ENCODE peak calls at places on chromosome 4, in eight cellular contexts. One of them, this sample, is unnamed.

GRCh38 chr4:151990201-151990600 is 229.4 kb upstream of the GATB start:
- DNase-seq in neural crest cell: no peak
- DNase-seq in uterus: no peak
- DNase-seq in mesothelial cell of epicardium: no peak
- DNase-seq in cardiac fibroblast: peak
- DNase-seq in psoas muscle: no peak
- DNase-seq in AG09309: peak
- DNase-seq in A549: peak
- DNase-seq in this sample: no peak

GRCh38 chr4:109406337-109406931 is 27.2 kb upstream of the SEC24B start:
- DNase-seq in neural crest cell: peak
- DNase-seq in uterus: no peak
- DNase-seq in mesothelial cell of epicardium: no peak
- DNase-seq in cardiac fibroblast: peak
- DNase-seq in psoas muscle: no peak
- DNase-seq in AG09309: peak
- DNase-seq in A549: peak
- DNase-seq in this sample: no peak

GRCh38 chr4:119626420-119626819 is 2.2 kb downstream of the PDE5A start:
- DNase-seq in neural crest cell: no peak
- DNase-seq in uterus: no peak
- DNase-seq in mesothelial cell of epicardium: no peak
- DNase-seq in cardiac fibroblast: peak
- DNase-seq in psoas muscle: no peak
- DNase-seq in AG09309: no peak
- DNase-seq in A549: no peak
- DNase-seq in this sample: no peak

GRCh38 chr4:151434183-151434860 is 25.3 kb downstream of the FHIP1A start:
- DNase-seq in neural crest cell: no peak
- DNase-seq in uterus: no peak
- DNase-seq in mesothelial cell of epicardium: no peak
- DNase-seq in cardiac fibroblast: peak
- DNase-seq in psoas muscle: no peak
- DNase-seq in AG09309: peak
- DNase-seq in A549: no peak
- DNase-seq in this sample: no peak

GRCh38 chr4:1309261-1310010 is 19.7 kb downstream of the MAEA start:
- DNase-seq in neural crest cell: peak
- DNase-seq in uterus: peak
- DNase-seq in mesothelial cell of epicardium: peak
- DNase-seq in cardiac fibroblast: peak
- DNase-seq in psoas muscle: peak
- DNase-seq in AG09309: peak
- DNase-seq in A549: no peak
- DNase-seq in this sample: peak

GRCh38 chr4:166527500-166527899 is 654.5 kb downstream of the TLL1 start:
- DNase-seq in neural crest cell: no peak
- DNase-seq in uterus: no peak
- DNase-seq in mesothelial cell of epicardium: no peak
- DNase-seq in cardiac fibroblast: peak
- DNase-seq in psoas muscle: no peak
- DNase-seq in AG09309: peak
- DNase-seq in A549: no peak
- DNase-seq in this sample: no peak

GRCh38 chr4:102116121-102116520 is 229.2 kb downstream of the SLC39A8 start:
- DNase-seq in neural crest cell: no peak
- DNase-seq in uterus: no peak
- DNase-seq in mesothelial cell of epicardium: no peak
- DNase-seq in cardiac fibroblast: no peak
- DNase-seq in psoas muscle: no peak
- DNase-seq in AG09309: no peak
- DNase-seq in A549: no peak
- DNase-seq in this sample: no peak

GRCh38 chr4:75432683-75433082 is 81.5 kb downstream of the RCHY1 start:
- DNase-seq in neural crest cell: no peak
- DNase-seq in uterus: no peak
- DNase-seq in mesothelial cell of epicardium: no peak
- DNase-seq in cardiac fibroblast: peak
- DNase-seq in psoas muscle: no peak
- DNase-seq in AG09309: no peak
- DNase-seq in A549: peak
- DNase-seq in this sample: no peak

GRCh38 chr4:99587302-99587701 is 12.7 kb downstream of the MTTP start:
- DNase-seq in neural crest cell: no peak
- DNase-seq in uterus: no peak
- DNase-seq in mesothelial cell of epicardium: no peak
- DNase-seq in cardiac fibroblast: no peak
- DNase-seq in psoas muscle: no peak
- DNase-seq in AG09309: no peak
- DNase-seq in A549: no peak
- DNase-seq in this sample: no peak

GRCh38 chr4:38678078-38678477 is 14.1 kb downstream of the KLF3 start:
- DNase-seq in neural crest cell: no peak
- DNase-seq in uterus: no peak
- DNase-seq in mesothelial cell of epicardium: no peak
- DNase-seq in cardiac fibroblast: peak
- DNase-seq in psoas muscle: no peak
- DNase-seq in AG09309: peak
- DNase-seq in A549: no peak
- DNase-seq in this sample: no peak

GRCh38 chr4:25810016-25810415 is 52.8 kb downstream of the SEL1L3 start:
- DNase-seq in neural crest cell: no peak
- DNase-seq in uterus: no peak
- DNase-seq in mesothelial cell of epicardium: no peak
- DNase-seq in cardiac fibroblast: no peak
- DNase-seq in psoas muscle: no peak
- DNase-seq in AG09309: no peak
- DNase-seq in A549: no peak
- DNase-seq in this sample: no peak

GRCh38 chr4:25801594-25801993 is 61.2 kb downstream of the SEL1L3 start:
- DNase-seq in neural crest cell: no peak
- DNase-seq in uterus: no peak
- DNase-seq in mesothelial cell of epicardium: no peak
- DNase-seq in cardiac fibroblast: no peak
- DNase-seq in psoas muscle: no peak
- DNase-seq in AG09309: no peak
- DNase-seq in A549: no peak
- DNase-seq in this sample: no peak

GRCh38 chr4:25810815-25811690 is 51.7 kb downstream of the SEL1L3 start:
- DNase-seq in neural crest cell: no peak
- DNase-seq in uterus: no peak
- DNase-seq in mesothelial cell of epicardium: no peak
- DNase-seq in cardiac fibroblast: peak
- DNase-seq in psoas muscle: no peak
- DNase-seq in AG09309: no peak
- DNase-seq in A549: peak
- DNase-seq in this sample: no peak

GRCh38 chr4:25805255-25805860 is 57.4 kb downstream of the SEL1L3 start:
- DNase-seq in neural crest cell: no peak
- DNase-seq in uterus: no peak
- DNase-seq in mesothelial cell of epicardium: no peak
- DNase-seq in cardiac fibroblast: no peak
- DNase-seq in psoas muscle: no peak
- DNase-seq in AG09309: no peak
- DNase-seq in A549: no peak
- DNase-seq in this sample: no peak

DNA sequence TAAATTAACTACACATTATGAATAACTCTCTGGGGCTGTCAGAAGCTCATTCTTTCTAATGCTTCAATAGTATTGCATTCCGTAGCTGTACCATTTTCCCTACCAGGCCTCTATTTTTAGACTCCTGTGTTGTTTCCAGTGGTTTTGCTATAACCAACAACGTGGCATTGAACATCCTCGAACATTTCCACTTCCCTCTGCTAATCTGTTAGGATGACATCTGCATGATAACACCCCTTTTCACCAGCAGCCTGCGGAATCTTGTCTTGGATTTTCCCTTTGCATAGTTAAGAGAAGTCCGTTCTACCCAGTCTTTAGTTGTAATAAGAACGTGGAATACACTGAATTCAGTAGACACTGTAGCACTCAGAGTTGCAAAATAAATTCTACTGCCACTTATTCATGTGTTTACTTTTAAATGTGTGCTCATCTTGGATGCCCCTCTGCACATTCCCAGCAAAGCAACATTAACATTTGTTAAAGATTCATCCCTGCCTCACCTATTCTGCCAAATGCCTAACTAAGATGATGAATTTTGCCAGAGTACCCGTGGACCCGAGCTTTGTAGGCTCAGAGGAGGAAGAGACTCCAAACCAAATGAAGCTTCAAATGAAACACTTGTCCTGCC is 55.6 kb downstream of the SEL1L3 start:
- DNase-seq in neural crest cell: no peak
- DNase-seq in uterus: no peak
- DNase-seq in mesothelial cell of epicardium: no peak
- DNase-seq in cardiac fibroblast: no peak
- DNase-seq in psoas muscle: no peak
- DNase-seq in AG09309: no peak
- DNase-seq in A549: no peak
- DNase-seq in this sample: no peak
- TF ChIP-seq CTCF in neural crest cell: no peak
- TF ChIP-seq CTCF in uterus: no peak
- TF ChIP-seq CTCF in mesothelial cell of epicardium: no peak
- TF ChIP-seq CTCF in cardiac fibroblast: no peak
- TF ChIP-seq CTCF in psoas muscle: no peak
- TF ChIP-seq CTCF in AG09309: no peak
- TF ChIP-seq CTCF in A549: no peak
- TF ChIP-seq CTCF in this sample: no peak

DNA sequence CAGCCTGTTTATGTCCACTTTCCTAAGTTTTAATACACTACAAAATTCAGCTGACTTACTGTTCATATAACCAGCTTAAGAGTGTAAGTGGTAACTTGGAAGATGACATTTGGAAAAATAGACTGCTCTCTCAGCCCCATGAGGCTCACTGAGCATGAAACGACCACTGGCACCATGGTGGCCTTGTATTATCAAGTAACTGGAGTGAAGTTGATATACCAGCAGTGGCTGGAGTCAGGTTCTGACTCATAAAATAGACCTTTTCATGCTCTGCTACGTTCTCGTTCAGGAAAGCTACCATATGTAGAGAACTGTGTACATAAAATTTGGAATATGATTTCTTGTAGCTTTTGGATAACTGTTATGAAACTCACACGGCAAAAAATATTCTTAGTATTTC is 2151.5 kb upstream of the TENM3 start:
- DNase-seq in neural crest cell: no peak
- DNase-seq in uterus: no peak
- DNase-seq in mesothelial cell of epicardium: no peak
- DNase-seq in cardiac fibroblast: no peak
- DNase-seq in psoas muscle: no peak
- DNase-seq in AG09309: no peak
- DNase-seq in A549: no peak
- DNase-seq in this sample: no peak
- TF ChIP-seq CTCF in neural crest cell: no peak
- TF ChIP-seq CTCF in uterus: no peak
- TF ChIP-seq CTCF in mesothelial cell of epicardium: no peak
- TF ChIP-seq CTCF in cardiac fibroblast: no peak
- TF ChIP-seq CTCF in psoas muscle: no peak
- TF ChIP-seq CTCF in AG09309: no peak
- TF ChIP-seq CTCF in A549: no peak
- TF ChIP-seq CTCF in this sample: no peak

DNA sequence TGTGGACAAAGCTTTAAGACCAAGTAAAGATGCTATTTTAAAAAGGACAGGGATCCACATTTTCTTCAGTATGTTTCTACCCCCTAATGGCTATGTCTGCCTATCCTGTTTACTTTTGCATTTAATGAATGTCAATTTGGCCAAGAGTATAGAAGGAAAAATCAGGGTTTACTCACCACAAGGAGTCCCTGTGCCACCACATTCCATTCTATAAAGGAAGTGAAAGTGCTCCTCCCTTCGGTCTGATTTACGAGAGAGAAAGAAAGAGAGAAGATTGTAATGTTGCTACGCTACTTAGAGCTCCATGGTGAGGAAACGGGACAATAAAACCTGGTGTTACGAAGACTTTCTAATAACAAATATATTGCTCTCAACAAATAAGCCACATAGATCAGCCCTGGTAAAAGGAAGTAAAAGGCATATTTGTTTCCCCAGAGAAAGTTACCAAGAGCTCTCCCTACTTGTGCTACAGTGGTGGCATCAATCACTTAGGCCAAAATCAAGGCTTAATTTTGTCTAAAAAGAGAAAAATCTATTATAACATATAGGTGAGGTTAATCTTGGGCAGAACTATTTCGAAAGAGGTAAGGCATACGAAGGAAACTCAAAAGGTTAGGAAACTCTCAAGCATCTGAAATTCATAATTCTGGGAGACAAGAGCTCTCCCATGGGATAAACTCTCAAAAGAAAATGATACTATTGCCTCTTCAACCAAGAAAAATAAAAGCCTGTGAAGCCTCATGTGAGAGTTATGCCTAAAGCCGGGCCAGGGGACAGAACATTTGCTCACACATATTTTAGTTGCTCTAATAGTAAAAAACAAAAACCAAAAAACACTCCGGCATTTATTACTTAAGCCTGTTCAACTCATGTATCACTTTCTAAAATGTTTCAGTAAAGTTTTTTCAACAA is 29.5 kb downstream of the TAPT1 start:
- DNase-seq in neural crest cell: no peak
- DNase-seq in uterus: no peak
- DNase-seq in mesothelial cell of epicardium: no peak
- DNase-seq in cardiac fibroblast: peak
- DNase-seq in psoas muscle: no peak
- DNase-seq in AG09309: peak
- DNase-seq in A549: peak
- DNase-seq in this sample: no peak
- TF ChIP-seq CTCF in neural crest cell: peak
- TF ChIP-seq CTCF in uterus: peak
- TF ChIP-seq CTCF in mesothelial cell of epicardium: no peak
- TF ChIP-seq CTCF in cardiac fibroblast: peak
- TF ChIP-seq CTCF in psoas muscle: peak
- TF ChIP-seq CTCF in AG09309: peak
- TF ChIP-seq CTCF in A549: peak
- TF ChIP-seq CTCF in this sample: peak

DNA sequence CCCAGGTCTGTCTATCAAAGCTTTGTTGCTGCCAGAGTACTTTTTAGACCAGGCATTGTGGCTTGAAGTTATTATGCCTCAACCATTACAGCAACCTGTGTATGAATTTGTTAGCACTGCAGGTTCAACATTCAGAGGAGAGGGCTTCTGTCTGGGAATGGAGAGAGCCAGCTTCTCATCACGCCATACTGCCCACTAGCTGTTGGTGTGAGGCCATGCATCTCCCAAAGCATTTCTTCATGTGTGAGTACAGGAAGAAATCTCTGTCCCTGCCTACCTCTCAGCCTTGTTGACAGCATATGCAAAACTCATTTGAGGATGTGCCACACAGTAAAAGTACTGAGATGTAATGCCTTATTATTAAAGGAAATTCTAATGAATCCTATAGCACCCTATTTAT is 76.9 kb upstream of the PPARGC1A start:
- DNase-seq in neural crest cell: no peak
- DNase-seq in uterus: no peak
- DNase-seq in mesothelial cell of epicardium: no peak
- DNase-seq in cardiac fibroblast: peak
- DNase-seq in psoas muscle: no peak
- DNase-seq in AG09309: no peak
- DNase-seq in A549: no peak
- DNase-seq in this sample: no peak
- TF ChIP-seq CTCF in neural crest cell: peak
- TF ChIP-seq CTCF in uterus: no peak
- TF ChIP-seq CTCF in mesothelial cell of epicardium: no peak
- TF ChIP-seq CTCF in cardiac fibroblast: peak
- TF ChIP-seq CTCF in psoas muscle: peak
- TF ChIP-seq CTCF in AG09309: peak
- TF ChIP-seq CTCF in A549: no peak
- TF ChIP-seq CTCF in this sample: peak

This sample was measured in right atrium auricular region.